ENCODE peak calls at places on chromosome 16, in ten cellular contexts. One of them, this sample, is unnamed.

GRCh38 chr16:62068747-62069146 is 32.5 kb upstream of the CDH8 start:
- DNase-seq in cardiac fibroblast: peak
- DNase-seq in activated effector memory CD4-positive, alpha-beta T cell treated with Interleukin-2 at 50 U/mL for 16 hours: no peak
- DNase-seq in amniotic stem cell: no peak
- DNase-seq in fibroblast of mammary gland: no peak
- DNase-seq in GM12864: no peak
- DNase-seq in H7: peak
- DNase-seq in A172: peak
- DNase-seq in activated CD4-positive, alpha-beta T cell treated with anti-CD3 and anti-CD28 coated beads, Interleukin-2, amount 50 U/mL, for 1 hour: no peak
- DNase-seq in NCI-H1092 treated with DMSO at 0.1 percent for 48 hours: no peak
- DNase-seq in this sample: peak

GRCh38 chr16:30541502-30542329 is 7.1 kb upstream of the ZNF747 start:
- DNase-seq in cardiac fibroblast: peak
- DNase-seq in activated effector memory CD4-positive, alpha-beta T cell treated with Interleukin-2 at 50 U/mL for 16 hours: no peak
- DNase-seq in amniotic stem cell: no peak
- DNase-seq in fibroblast of mammary gland: peak
- DNase-seq in GM12864: no peak
- DNase-seq in H7: no peak
- DNase-seq in A172: peak
- DNase-seq in activated CD4-positive, alpha-beta T cell treated with anti-CD3 and anti-CD28 coated beads, Interleukin-2, amount 50 U/mL, for 1 hour: no peak
- DNase-seq in NCI-H1092 treated with DMSO at 0.1 percent for 48 hours: no peak
- DNase-seq in this sample: peak

GRCh38 chr16:88782454-88783390 is 2.3 kb downstream of the PIEZO1 start:
- DNase-seq in cardiac fibroblast: peak
- DNase-seq in activated effector memory CD4-positive, alpha-beta T cell treated with Interleukin-2 at 50 U/mL for 16 hours: peak
- DNase-seq in amniotic stem cell: peak
- DNase-seq in fibroblast of mammary gland: peak
- DNase-seq in GM12864: no peak
- DNase-seq in H7: no peak
- DNase-seq in A172: peak
- DNase-seq in activated CD4-positive, alpha-beta T cell treated with anti-CD3 and anti-CD28 coated beads, Interleukin-2, amount 50 U/mL, for 1 hour: peak
- DNase-seq in NCI-H1092 treated with DMSO at 0.1 percent for 48 hours: no peak
- DNase-seq in this sample: peak

GRCh38 chr16:19645557-19645981 is 72.5 kb downstream of the KNOP1 start:
- DNase-seq in cardiac fibroblast: peak
- DNase-seq in activated effector memory CD4-positive, alpha-beta T cell treated with Interleukin-2 at 50 U/mL for 16 hours: no peak
- DNase-seq in amniotic stem cell: no peak
- DNase-seq in fibroblast of mammary gland: peak
- DNase-seq in GM12864: no peak
- DNase-seq in H7: peak
- DNase-seq in A172: peak
- DNase-seq in activated CD4-positive, alpha-beta T cell treated with anti-CD3 and anti-CD28 coated beads, Interleukin-2, amount 50 U/mL, for 1 hour: no peak
- DNase-seq in NCI-H1092 treated with DMSO at 0.1 percent for 48 hours: no peak
- DNase-seq in this sample: no peak

GRCh38 chr16:78706637-78707036 is 607.2 kb downstream of the WWOX start:
- DNase-seq in cardiac fibroblast: no peak
- DNase-seq in activated effector memory CD4-positive, alpha-beta T cell treated with Interleukin-2 at 50 U/mL for 16 hours: no peak
- DNase-seq in amniotic stem cell: no peak
- DNase-seq in fibroblast of mammary gland: no peak
- DNase-seq in GM12864: no peak
- DNase-seq in H7: no peak
- DNase-seq in A172: no peak
- DNase-seq in activated CD4-positive, alpha-beta T cell treated with anti-CD3 and anti-CD28 coated beads, Interleukin-2, amount 50 U/mL, for 1 hour: no peak
- DNase-seq in NCI-H1092 treated with DMSO at 0.1 percent for 48 hours: no peak
- DNase-seq in this sample: no peak

GRCh38 chr16:47904691-47905090 is 251.1 kb downstream of the ABCC12 start:
- DNase-seq in cardiac fibroblast: no peak
- DNase-seq in activated effector memory CD4-positive, alpha-beta T cell treated with Interleukin-2 at 50 U/mL for 16 hours: no peak
- DNase-seq in amniotic stem cell: no peak
- DNase-seq in fibroblast of mammary gland: no peak
- DNase-seq in GM12864: no peak
- DNase-seq in H7: no peak
- DNase-seq in A172: no peak
- DNase-seq in activated CD4-positive, alpha-beta T cell treated with anti-CD3 and anti-CD28 coated beads, Interleukin-2, amount 50 U/mL, for 1 hour: no peak
- DNase-seq in NCI-H1092 treated with DMSO at 0.1 percent for 48 hours: no peak
- DNase-seq in this sample: no peak

GRCh38 chr16:769201-769769 is 8.8 kb downstream of the MSLN start:
- DNase-seq in cardiac fibroblast: no peak
- DNase-seq in activated effector memory CD4-positive, alpha-beta T cell treated with Interleukin-2 at 50 U/mL for 16 hours: no peak
- DNase-seq in amniotic stem cell: no peak
- DNase-seq in fibroblast of mammary gland: no peak
- DNase-seq in GM12864: no peak
- DNase-seq in H7: peak
- DNase-seq in A172: no peak
- DNase-seq in activated CD4-positive, alpha-beta T cell treated with anti-CD3 and anti-CD28 coated beads, Interleukin-2, amount 50 U/mL, for 1 hour: no peak
- DNase-seq in NCI-H1092 treated with DMSO at 0.1 percent for 48 hours: no peak
- DNase-seq in this sample: no peak

GRCh38 chr16:78292726-78293380 is 193.4 kb downstream of the WWOX start:
- DNase-seq in cardiac fibroblast: no peak
- DNase-seq in activated effector memory CD4-positive, alpha-beta T cell treated with Interleukin-2 at 50 U/mL for 16 hours: no peak
- DNase-seq in amniotic stem cell: no peak
- DNase-seq in fibroblast of mammary gland: no peak
- DNase-seq in GM12864: no peak
- DNase-seq in H7: no peak
- DNase-seq in A172: no peak
- DNase-seq in activated CD4-positive, alpha-beta T cell treated with anti-CD3 and anti-CD28 coated beads, Interleukin-2, amount 50 U/mL, for 1 hour: no peak
- DNase-seq in NCI-H1092 treated with DMSO at 0.1 percent for 48 hours: no peak
- DNase-seq in this sample: no peak

GRCh38 chr16:50265260-50265659 is 1.1 kb upstream of the ADCY7 start:
- DNase-seq in cardiac fibroblast: no peak
- DNase-seq in activated effector memory CD4-positive, alpha-beta T cell treated with Interleukin-2 at 50 U/mL for 16 hours: peak
- DNase-seq in amniotic stem cell: no peak
- DNase-seq in fibroblast of mammary gland: no peak
- DNase-seq in GM12864: no peak
- DNase-seq in H7: peak
- DNase-seq in A172: peak
- DNase-seq in activated CD4-positive, alpha-beta T cell treated with anti-CD3 and anti-CD28 coated beads, Interleukin-2, amount 50 U/mL, for 1 hour: peak
- DNase-seq in NCI-H1092 treated with DMSO at 0.1 percent for 48 hours: peak
- DNase-seq in this sample: peak

GRCh38 chr16:27377666-27378485 is 24.1 kb upstream of the IL21R start:
- DNase-seq in cardiac fibroblast: no peak
- DNase-seq in activated effector memory CD4-positive, alpha-beta T cell treated with Interleukin-2 at 50 U/mL for 16 hours: no peak
- DNase-seq in amniotic stem cell: no peak
- DNase-seq in fibroblast of mammary gland: no peak
- DNase-seq in GM12864: peak
- DNase-seq in H7: no peak
- DNase-seq in A172: no peak
- DNase-seq in activated CD4-positive, alpha-beta T cell treated with anti-CD3 and anti-CD28 coated beads, Interleukin-2, amount 50 U/mL, for 1 hour: no peak
- DNase-seq in NCI-H1092 treated with DMSO at 0.1 percent for 48 hours: no peak
- DNase-seq in this sample: no peak

GRCh38 chr16:27685802-27686201 is 135.9 kb downstream of the KATNIP start:
- DNase-seq in cardiac fibroblast: peak
- DNase-seq in activated effector memory CD4-positive, alpha-beta T cell treated with Interleukin-2 at 50 U/mL for 16 hours: no peak
- DNase-seq in amniotic stem cell: no peak
- DNase-seq in fibroblast of mammary gland: peak
- DNase-seq in GM12864: no peak
- DNase-seq in H7: no peak
- DNase-seq in A172: no peak
- DNase-seq in activated CD4-positive, alpha-beta T cell treated with anti-CD3 and anti-CD28 coated beads, Interleukin-2, amount 50 U/mL, for 1 hour: no peak
- DNase-seq in NCI-H1092 treated with DMSO at 0.1 percent for 48 hours: no peak
- DNase-seq in this sample: peak

GRCh38 chr16:53549970-53550406 is 47.0 kb upstream of the AKTIP start:
- DNase-seq in cardiac fibroblast: peak
- DNase-seq in activated effector memory CD4-positive, alpha-beta T cell treated with Interleukin-2 at 50 U/mL for 16 hours: peak
- DNase-seq in amniotic stem cell: peak
- DNase-seq in fibroblast of mammary gland: peak
- DNase-seq in GM12864: peak
- DNase-seq in H7: peak
- DNase-seq in A172: peak
- DNase-seq in activated CD4-positive, alpha-beta T cell treated with anti-CD3 and anti-CD28 coated beads, Interleukin-2, amount 50 U/mL, for 1 hour: peak
- DNase-seq in NCI-H1092 treated with DMSO at 0.1 percent for 48 hours: peak
- DNase-seq in this sample: peak

GRCh38 chr16:48113471-48113870 is 42.3 kb downstream of the ABCC12 start:
- DNase-seq in cardiac fibroblast: no peak
- DNase-seq in activated effector memory CD4-positive, alpha-beta T cell treated with Interleukin-2 at 50 U/mL for 16 hours: no peak
- DNase-seq in amniotic stem cell: no peak
- DNase-seq in fibroblast of mammary gland: no peak
- DNase-seq in GM12864: no peak
- DNase-seq in H7: peak
- DNase-seq in A172: no peak
- DNase-seq in activated CD4-positive, alpha-beta T cell treated with anti-CD3 and anti-CD28 coated beads, Interleukin-2, amount 50 U/mL, for 1 hour: no peak
- DNase-seq in NCI-H1092 treated with DMSO at 0.1 percent for 48 hours: no peak
- DNase-seq in this sample: no peak

GRCh38 chr16:11098601-11099377 is 154.4 kb downstream of the CLEC16A start:
- DNase-seq in cardiac fibroblast: no peak
- DNase-seq in activated effector memory CD4-positive, alpha-beta T cell treated with Interleukin-2 at 50 U/mL for 16 hours: no peak
- DNase-seq in amniotic stem cell: no peak
- DNase-seq in fibroblast of mammary gland: no peak
- DNase-seq in GM12864: no peak
- DNase-seq in H7: no peak
- DNase-seq in A172: no peak
- DNase-seq in activated CD4-positive, alpha-beta T cell treated with anti-CD3 and anti-CD28 coated beads, Interleukin-2, amount 50 U/mL, for 1 hour: no peak
- DNase-seq in NCI-H1092 treated with DMSO at 0.1 percent for 48 hours: no peak
- DNase-seq in this sample: no peak

GRCh38 chr16:79662673-79663313 is 62.3 kb upstream of the MAF start:
- DNase-seq in cardiac fibroblast: no peak
- DNase-seq in activated effector memory CD4-positive, alpha-beta T cell treated with Interleukin-2 at 50 U/mL for 16 hours: no peak
- DNase-seq in amniotic stem cell: no peak
- DNase-seq in fibroblast of mammary gland: no peak
- DNase-seq in GM12864: no peak
- DNase-seq in H7: no peak
- DNase-seq in A172: no peak
- DNase-seq in activated CD4-positive, alpha-beta T cell treated with anti-CD3 and anti-CD28 coated beads, Interleukin-2, amount 50 U/mL, for 1 hour: no peak
- DNase-seq in NCI-H1092 treated with DMSO at 0.1 percent for 48 hours: no peak
- DNase-seq in this sample: no peak